ENCODE peak calls at places on chromosome 14, in six cellular contexts. X, A, M, V, W and Z are unnamed samples.

GRCh38 chr14:57502581-57503254 is 9.1 kb upstream of the CCDC198 start:
- DNase-seq in V (peak), X (peak), W (no peak), A (no peak), M (no peak), Z (no peak)

GRCh38 chr14:69346710-69347109 is 51.4 kb downstream of the ERH start:
- DNase-seq in W (peak), V (peak), M (peak), A (no peak), X (peak), Z (no peak)

GRCh38 chr14:88895116-88895515 is 70.7 kb downstream of the TTC8 start:
- DNase-seq in A (no peak), X (peak), V (peak), M (peak), W (no peak), Z (no peak)

GRCh38 chr14:76462330-76462729 is 86.4 kb downstream of the ESRRB start:
- DNase-seq in W (no peak), V (no peak), M (no peak), X (no peak), A (no peak), Z (no peak)

GRCh38 chr14:49880267-49881064 is 12.4 kb upstream of the ARF6 start:
- DNase-seq in V (no peak), W (no peak), A (no peak), X (no peak), M (no peak), Z (no peak)

GRCh38 chr14:98207466-98207865 is 1064.5 kb downstream of the BCL11B start:
- DNase-seq in A (no peak), V (no peak), W (no peak), X (no peak), M (no peak), Z (no peak)

GRCh38 chr14:104001003-104001402 is 58.7 kb upstream of the RD3L start:
- DNase-seq in W (peak), A (no peak), M (no peak), X (no peak), V (no peak), Z (no peak)

GRCh38 chr14:65927871-65928270 is 515.3 kb downstream of the FUT8 start:
- DNase-seq in X (no peak), M (no peak), W (no peak), A (no peak), V (no peak), Z (no peak)

GRCh38 chr14:72961579-72962335 is 35.5 kb downstream of the DCAF4 start:
- DNase-seq in X (no peak), V (no peak), W (no peak), A (no peak), M (peak), Z (no peak)

GRCh38 chr14:99522934-99523660 is 41.9 kb downstream of the CCNK start:
- DNase-seq in X (no peak), M (no peak), W (no peak), A (no peak), V (peak), Z (no peak)

GRCh38 chr14:105069887-105070759 is 4.9 kb upstream of the GPR132 start:
- DNase-seq in M (no peak), W (no peak), X (peak), A (no peak), V (peak), Z (no peak)

GRCh38 chr14:42556551-42556950 is 949.9 kb downstream of the LRFN5 start:
- DNase-seq in V (no peak), A (no peak), W (no peak), X (no peak), M (no peak), Z (no peak)

GRCh38 chr14:67529947-67530935 is 2.8 kb upstream of the PLEKHH1 start:
- DNase-seq in X (no peak), A (no peak), V (no peak), W (no peak), M (no peak), Z (no peak)

GRCh38 chr14:48382961-48383360 is 707.6 kb upstream of the MDGA2 start:
- DNase-seq in X (no peak), M (no peak), V (no peak), A (no peak), W (no peak), Z (no peak)

GRCh38 chr14:34053666-34054065 is 102.8 kb upstream of the EGLN3 start:
- DNase-seq in W (peak), A (no peak), V (peak), M (no peak), X (peak), Z (no peak)

GRCh38 chr14:93012516-93013367 is 89.8 kb downstream of the CHGA start:
- DNase-seq in M (no peak), W (no peak), X (no peak), A (no peak), V (no peak), Z (no peak)

GRCh38 chr14:70045296-70045695 is 143.5 kb downstream of the SLC8A3 start:
- DNase-seq in W (no peak), X (no peak), M (peak), V (no peak), A (no peak), Z (no peak)

GRCh38 chr14:80996049-80996901 is 40.9 kb downstream of the TSHR start:
- DNase-seq in W (peak), V (peak), A (no peak), M (peak), X (peak), Z (no peak)

GRCh38 chr14:100062602-100063001 is 2.6 kb upstream of the EVL start:
- DNase-seq in M (no peak), A (no peak), X (no peak), W (no peak), V (no peak), Z (no peak)

GRCh38 chr14:105330491-105330895 is 15.9 kb downstream of the PACS2 start:
- DNase-seq in X (peak), A (no peak), W (no peak), M (peak), V (peak), Z (no peak)

GRCh38 chr14:92397140-92397815 is 74.3 kb downstream of the SLC24A4 start:
- DNase-seq in X (peak), V (peak), A (no peak), M (peak), W (peak), Z (no peak)

GRCh38 chr14:34189866-34190265 is 239.0 kb upstream of the EGLN3 start:
- DNase-seq in X (no peak), W (no peak), M (no peak), V (no peak), A (no peak), Z (no peak)

GRCh38 chr14:60488175-60488574 is 2.3 kb upstream of the C14orf39 start:
- DNase-seq in W (no peak), V (no peak), M (peak), A (no peak), X (no peak), Z (no peak)
- TF ChIP-seq CTCF in W (no peak), V (peak), M (peak), A (no peak), X (peak), Z (peak)

DNA sequence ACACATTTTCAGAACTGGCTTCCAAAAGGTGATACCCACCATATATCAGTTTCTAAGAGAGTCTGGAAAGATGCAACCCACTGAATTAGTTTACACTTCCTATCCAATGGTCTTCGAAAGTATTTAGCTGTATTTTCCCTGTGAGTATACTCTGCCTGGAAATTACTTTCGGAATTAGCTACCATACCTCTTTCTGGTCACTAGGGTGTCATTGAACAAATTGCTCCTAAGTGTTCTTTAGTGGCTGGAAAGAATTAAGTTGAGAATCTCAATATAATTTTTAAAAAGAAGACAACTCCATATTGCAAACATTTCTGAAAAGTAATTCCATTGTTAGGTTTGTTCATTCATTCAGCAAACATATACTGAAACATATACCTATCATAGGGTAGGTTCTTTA is 283.1 kb upstream of the SSTR1 start:
- DNase-seq in W (no peak), X (no peak), M (no peak), A (no peak), V (no peak), Z (no peak)
- TF ChIP-seq CTCF in W (no peak), X (no peak), M (no peak), A (no peak), V (no peak), Z (no peak)

GRCh38 chr14:61563162-61563511 is 132.2 kb upstream of the HIF1A start:
- DNase-seq in W (no peak), A (no peak), V (no peak), X (no peak), M (no peak), Z (no peak)

GRCh38 chr14:61560323-61560722 is 135.0 kb upstream of the HIF1A start:
- DNase-seq in W (no peak), M (no peak), V (peak), X (peak), A (no peak), Z (no peak)

GRCh38 chr14:61562321-61563161 is 132.8 kb upstream of the HIF1A start:
- DNase-seq in M (peak), V (peak), X (peak), A (no peak), W (no peak), Z (no peak)

GRCh38 chr14:61561144-61561543 is 134.2 kb upstream of the HIF1A start:
- DNase-seq in X (peak), M (peak), A (no peak), V (peak), W (no peak), Z (no peak)

GRCh38 chr14:61561657-61562276 is 133.5 kb upstream of the HIF1A start:
- DNase-seq in W (no peak), V (peak), M (peak), X (peak), A (no peak), Z (no peak)
- TF ChIP-seq CTCF in W (no peak), V (no peak), M (no peak), X (no peak), A (no peak), Z (no peak)

GRCh38 chr14:35366521-35366976 is 38.0 kb downstream of the NFKBIA start:
- DNase-seq in V (no peak), W (no peak), M (no peak), A (no peak), X (no peak), Z (no peak)

GRCh38 chr14:35367056-35367372 is 37.5 kb downstream of the NFKBIA start:
- DNase-seq in A (no peak), V (no peak), W (no peak), X (no peak), M (no peak), Z (no peak)

GRCh38 chr14:35368139-35368460 is 36.4 kb downstream of the NFKBIA start:
- DNase-seq in M (no peak), X (no peak), W (no peak), A (no peak), V (no peak), Z (no peak)

GRCh38 chr14:35365130-35366047 is 39.2 kb downstream of the NFKBIA start:
- DNase-seq in A (peak), V (peak), W (no peak), M (peak), X (peak), Z (no peak)

DNA sequence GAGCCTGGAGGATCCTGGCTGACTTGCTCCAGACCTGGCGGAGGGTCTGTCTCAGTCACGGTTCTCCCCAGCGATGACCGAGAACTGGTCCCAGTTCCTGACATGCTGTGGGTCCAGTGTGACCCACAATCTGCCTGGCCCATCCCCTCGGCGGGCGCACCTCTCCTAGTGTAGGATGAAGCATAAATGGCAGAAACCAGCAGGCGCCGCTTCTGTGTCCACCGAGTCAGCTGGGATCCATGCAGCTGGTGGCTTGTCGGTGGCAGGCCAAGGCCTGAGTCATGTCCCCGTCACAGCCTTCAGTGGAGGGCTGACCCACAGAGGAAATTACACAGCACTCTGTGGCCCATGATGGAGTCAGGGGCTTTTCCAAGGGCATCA is 38.5 kb downstream of the NFKBIA start:
- DNase-seq in V (peak), X (peak), M (peak), A (peak), W (no peak), Z (no peak)
- TF ChIP-seq CTCF in V (no peak), X (no peak), M (no peak), A (no peak), W (no peak), Z (no peak)

DNA sequence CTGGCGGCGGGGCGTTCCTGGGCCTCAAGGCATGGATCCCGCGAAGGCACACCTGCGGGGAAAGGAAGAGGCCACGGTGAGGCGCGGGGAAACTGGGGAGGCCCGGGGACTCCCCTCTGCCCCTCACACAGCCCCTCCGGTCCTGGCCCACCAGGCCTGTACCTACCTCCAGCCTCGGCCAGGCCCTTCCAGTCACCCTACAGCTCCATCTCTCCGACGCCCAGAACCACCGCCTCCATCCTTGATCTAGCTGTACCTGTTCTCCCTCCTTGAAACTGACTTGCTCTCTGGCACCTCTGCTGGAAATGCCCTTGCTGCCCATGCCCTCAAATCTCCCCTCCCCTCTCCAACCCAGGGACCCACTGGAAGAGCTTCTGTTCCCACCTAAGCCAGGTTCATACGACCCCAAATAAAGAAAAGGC is 1.7 kb downstream of the ANKRD9 start:
- DNase-seq in W (no peak), A (no peak), X (no peak), M (no peak), V (no peak), Z (no peak)
- TF ChIP-seq CTCF in W (no peak), A (no peak), X (peak), M (peak), V (no peak), Z (no peak)

GRCh38 chr14:26008290-26008689 is 589.5 kb downstream of the NOVA1 start:
- DNase-seq in V (peak), W (peak), A (no peak), M (peak), X (peak), Z (no peak)
- TF ChIP-seq CTCF in V (no peak), W (peak), A (no peak), M (no peak), X (peak), Z (no peak)

GRCh38 chr14:54566152-54566409 is 847 bp upstream of the SAMD4A start:
- DNase-seq in A (no peak), M (no peak), X (no peak), V (no peak), W (peak), Z (no peak)

GRCh38 chr14:54564799-54565235 is 2.1 kb upstream of the SAMD4A start:
- DNase-seq in W (peak), V (peak), M (peak), X (peak), A (no peak), Z (no peak)

GRCh38 chr14:54564071-54564798 is 2.7 kb upstream of the SAMD4A start:
- DNase-seq in V (peak), A (no peak), W (no peak), M (peak), X (peak), Z (no peak)

GRCh38 chr14:54566410-54567223 is at the start of gene SAMD4A:
- DNase-seq in V (peak), W (peak), X (peak), M (peak), A (peak), Z (no peak)

GRCh38 chr14:54565236-54566151 is 1.4 kb upstream of the SAMD4A start:
- DNase-seq in W (peak), A (peak), V (peak), X (peak), M (peak), Z (peak)
- TF ChIP-seq CTCF in W (peak), A (peak), V (peak), X (peak), M (no peak), Z (no peak)